ENCODE peak calls at places on chromosome 9, in seven cellular contexts. I is A549; J is tibial artery; P is upper lobe of left lung; N is SJCRH30; Q is kidney; F is naive thymus-derived CD4-positive, alpha-beta T cell. C is an unnamed sample.

GRCh38 chr9:18299449-18299848 is 174.5 kb upstream of the ADAMTSL1 start:
- DNase-seq in J (no peak), P (no peak), N (no peak), F (no peak), Q (no peak), I (no peak), C (no peak)

GRCh38 chr9:37187269-37187668 is 66.9 kb downstream of the ZCCHC7 start:
- DNase-seq in P (no peak), I (no peak), Q (no peak), F (no peak), N (no peak), J (no peak), C (no peak)

GRCh38 chr9:2267171-2267740 is 252.1 kb downstream of the SMARCA2 start:
- DNase-seq in F (no peak), N (no peak), P (peak; percentile 39), J (no peak), Q (peak; percentile 85), I (no peak), C (no peak)

GRCh38 chr9:18668944-18669343 is 195.0 kb downstream of the ADAMTSL1 start:
- DNase-seq in N (no peak), J (no peak), F (no peak), Q (no peak), I (peak; percentile 10), P (no peak), C (no peak)

GRCh38 chr9:77018058-77019009 is 1.1 kb upstream of the FOXB2 start:
- DNase-seq in F (no peak), P (no peak), I (no peak), J (peak; percentile 67), N (no peak), Q (peak; percentile 72), C (no peak)

GRCh38 chr9:12735669-12736068 is 39.2 kb upstream of the LURAP1L start:
- DNase-seq in P (no peak), N (no peak), I (no peak), J (no peak), F (no peak), Q (no peak), C (no peak)

GRCh38 chr9:83238871-83239624 is 176.1 kb upstream of the RASEF start:
- DNase-seq in P (peak; percentile 57), Q (no peak), J (no peak), I (peak; percentile 12), N (peak; percentile 33), F (no peak), C (no peak)

GRCh38 chr9:131732061-131732526 is 7.8 kb downstream of the RAPGEF1 start:
- DNase-seq in Q (peak; percentile 48), J (peak; percentile 80), N (no peak), F (no peak), I (no peak), P (peak; percentile 83), C (no peak)

GRCh38 chr9:98465799-98466198 is 210.3 kb upstream of the TBC1D2 start:
- DNase-seq in N (no peak), P (no peak), Q (no peak), I (no peak), F (no peak), J (no peak), C (no peak)

GRCh38 chr9:94915476-94916450 is 189.3 kb downstream of the AOPEP start:
- DNase-seq in P (no peak), N (no peak), J (no peak), Q (no peak), I (no peak), F (no peak), C (no peak)

DNA sequence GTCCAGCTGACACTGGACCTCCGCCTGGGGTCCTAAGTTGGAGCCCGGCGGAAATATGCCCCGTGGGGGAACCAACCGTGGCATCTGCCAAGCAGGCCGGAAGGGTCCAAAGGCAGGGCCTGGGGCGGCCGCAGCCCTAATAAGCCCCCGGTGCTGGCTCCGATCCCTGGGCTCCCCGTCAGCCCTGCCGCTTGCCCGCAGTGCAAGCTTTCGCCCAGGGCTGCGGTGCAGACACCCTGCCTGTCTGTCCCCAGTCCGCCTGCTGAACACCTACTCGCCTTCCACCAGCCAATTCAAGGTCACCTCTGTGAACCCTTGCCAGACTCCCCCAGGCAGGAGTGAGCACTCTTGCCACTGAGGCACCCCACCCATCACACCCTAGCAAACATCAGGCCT is 499 bp upstream of the PTGR1 start:
- DNase-seq in N (no peak), F (no peak), J (peak; percentile 66), Q (no peak), I (peak; percentile 32), P (no peak), C (no peak)
- H3K4me3 ChIP-seq in N (peak overlapping the region; percentile 84), F (no peak overlapping the region), J (peak overlapping the region; percentile 81), Q (peak overlapping the region; percentile 74), I (peak overlapping the region; percentile 96), P (peak overlapping the region; percentile 82), C (no peak overlapping the region)

DNA sequence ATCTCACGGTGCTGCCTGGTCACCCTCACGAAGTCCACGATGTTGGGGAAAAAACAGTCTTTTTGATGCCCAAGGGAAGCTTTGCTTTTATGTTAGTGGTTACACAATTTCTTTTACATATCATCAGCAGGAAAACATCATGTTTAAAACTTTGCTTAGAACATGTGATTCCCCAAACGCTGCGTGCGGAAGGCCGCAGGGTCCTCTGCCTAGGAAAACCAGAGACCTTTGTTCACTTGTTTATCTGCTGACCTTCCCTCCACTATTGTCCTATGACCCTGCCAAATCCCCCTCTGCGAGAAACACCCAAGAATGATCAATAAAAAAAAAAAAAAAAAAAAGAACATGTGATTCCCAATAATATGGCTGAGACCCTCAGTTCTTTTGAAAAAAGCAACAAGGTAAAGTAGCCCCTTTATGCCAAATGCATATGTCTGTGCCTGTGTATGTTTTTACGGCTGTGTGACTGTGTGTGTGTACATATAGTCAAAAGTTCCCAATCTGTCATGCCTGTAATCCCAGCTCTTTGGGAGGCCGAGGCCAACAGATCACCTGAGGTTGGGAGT is 11.5 kb upstream of the AGPAT2 start:
- DNase-seq in J (no peak), N (no peak), P (no peak), F (no peak), I (no peak), Q (no peak), C (no peak)
- H3K4me1 ChIP-seq in J (no peaks in the 10 kb centered on the region), N (peaks cover 32% of the 10 kb centered on the region), P (peaks cover 55% of the 10 kb centered on the region), F (peaks cover 7% of the 10 kb centered on the region), I (peaks cover 48% of the 10 kb centered on the region), Q (peaks cover 30% of the 10 kb centered on the region), C (peaks cover 20% of the 10 kb centered on the region)

GRCh38 chr9:20357207-20357503 is 265.1 kb downstream of the MLLT3 start:
- DNase-seq in J (no peak), N (no peak), Q (no peak), I (no peak), F (no peak), P (no peak), C (no peak)

GRCh38 chr9:20355022-20355421 is 267.3 kb downstream of the MLLT3 start:
- DNase-seq in Q (no peak), P (no peak), J (no peak), F (no peak), N (no peak), I (no peak), C (no peak)

GRCh38 chr9:20353931-20354652 is 268.2 kb downstream of the MLLT3 start:
- DNase-seq in P (no peak), N (no peak), Q (no peak), J (no peak), I (no peak), F (no peak), C (no peak)

GRCh38 chr9:20358201-20358600 is 264.1 kb downstream of the MLLT3 start:
- DNase-seq in J (no peak), F (no peak), N (no peak), P (no peak), I (peak; percentile 44), Q (no peak), C (no peak)

DNA sequence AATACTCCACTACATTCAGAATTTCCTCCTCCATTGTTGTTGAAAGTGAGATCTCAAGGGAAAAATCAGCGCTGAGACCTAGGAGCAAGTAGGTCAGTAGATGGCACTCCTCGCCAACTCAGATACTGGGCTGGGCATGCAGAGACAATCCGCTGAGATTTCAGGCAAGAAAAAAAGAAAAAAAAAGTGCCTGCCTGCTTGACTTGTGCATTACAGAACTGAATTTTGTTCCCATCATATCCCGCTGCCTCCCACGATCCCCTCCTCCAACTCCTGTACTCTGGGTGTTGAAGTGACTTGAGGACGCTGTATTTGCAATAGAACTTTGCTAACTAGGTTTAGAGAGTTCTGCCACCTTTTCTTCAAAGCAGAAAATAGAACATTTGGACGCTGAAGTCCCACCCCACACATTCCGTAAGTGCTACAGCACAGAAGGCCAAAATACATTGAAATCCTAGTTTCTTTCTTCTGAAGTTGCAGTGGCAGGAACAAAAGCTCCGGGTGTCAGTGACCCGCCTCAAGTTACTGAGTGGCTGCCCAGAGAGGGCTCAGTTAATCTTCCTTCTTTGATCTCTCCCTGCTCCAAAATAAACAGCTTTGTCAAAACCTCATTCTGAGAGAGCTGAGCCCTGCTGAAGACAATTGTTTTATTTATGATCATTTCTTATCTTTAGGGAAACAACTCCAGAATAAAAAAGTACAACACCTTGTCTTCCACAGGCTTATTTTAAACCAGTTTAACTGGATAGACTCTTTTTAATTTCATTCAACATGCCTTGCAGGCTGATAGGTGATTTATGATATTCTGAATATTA is 265.7 kb downstream of the MLLT3 start:
- DNase-seq in F (peak; percentile 76), I (peak; percentile 83), Q (peak; percentile 66), J (peak; percentile 71), N (peak; percentile 75), P (peak; percentile 65), C (peak; percentile 34)
- H3K4me3 ChIP-seq in F (no peak overlapping the region), I (peak overlapping the region; percentile 18), Q (peak overlapping the region; percentile 41), J (peak overlapping the region; percentile 33), N (peak overlapping the region; percentile 34), P (peak overlapping the region; percentile 25), C (no peak overlapping the region)

GRCh38 chr9:715310-715709 is 126.2 kb upstream of the DMRT1 start:
- DNase-seq in Q (no peak), N (no peak), I (no peak), P (no peak), F (no peak), J (no peak), C (no peak)
- H3K4me1 ChIP-seq in Q (peaks cover 34% of the 10 kb centered on the region), N (peaks cover 6% of the 10 kb centered on the region), I (peaks cover 7% of the 10 kb centered on the region), P (peaks cover 6% of the 10 kb centered on the region), F (no peaks in the 10 kb centered on the region), J (no peaks in the 10 kb centered on the region), C (no peaks in the 10 kb centered on the region)